ENCODE peak calls at places on chromosomes 6 and 20, in four cellular contexts. One of them, this sample, is unnamed.

GRCh38 chr6:141464490-141464889 is 668.2 kb upstream of the GJE1 start:
- DNase-seq in mesenchymal stem cell: peak
- DNase-seq in neuronal stem cell: no peak
- DNase-seq in H1: no peak
- DNase-seq in this sample: peak

GRCh38 chr6:36715469-36715868 is 17.8 kb downstream of the RAB44 start:
- DNase-seq in mesenchymal stem cell: no peak
- DNase-seq in neuronal stem cell: no peak
- DNase-seq in H1: no peak
- DNase-seq in this sample: no peak

GRCh38 chr20:9493818-9494217 is 20.6 kb upstream of the LAMP5 start:
- DNase-seq in mesenchymal stem cell: no peak
- DNase-seq in neuronal stem cell: no peak
- DNase-seq in H1: no peak
- DNase-seq in this sample: no peak

GRCh38 chr6:45610374-45610773 is 232.6 kb upstream of the SUPT3H start:
- DNase-seq in mesenchymal stem cell: no peak
- DNase-seq in neuronal stem cell: no peak
- DNase-seq in H1: no peak
- DNase-seq in this sample: no peak

GRCh38 chr20:8144282-8145245 is 12.5 kb downstream of the PLCB1 start:
- DNase-seq in mesenchymal stem cell: peak
- DNase-seq in neuronal stem cell: no peak
- DNase-seq in H1: no peak
- DNase-seq in this sample: no peak

GRCh38 chr20:37511605-37512275 is 9.3 kb upstream of the NNAT start:
- DNase-seq in mesenchymal stem cell: peak
- DNase-seq in neuronal stem cell: no peak
- DNase-seq in H1: no peak
- DNase-seq in this sample: no peak

GRCh38 chr6:113246186-113246585 is 611.0 kb upstream of the MARCKS start:
- DNase-seq in mesenchymal stem cell: peak
- DNase-seq in neuronal stem cell: no peak
- DNase-seq in H1: no peak
- DNase-seq in this sample: no peak

GRCh38 chr20:33733654-33734576 is 2.1 kb downstream of the ZNF341 start:
- DNase-seq in mesenchymal stem cell: peak
- DNase-seq in neuronal stem cell: no peak
- DNase-seq in H1: peak
- DNase-seq in this sample: peak

GRCh38 chr6:1393641-1394283 is 4.4 kb downstream of the FOXF2 start:
- DNase-seq in mesenchymal stem cell: no peak
- DNase-seq in neuronal stem cell: peak
- DNase-seq in H1: no peak
- DNase-seq in this sample: peak

GRCh38 chr20:32820698-32821378 is 1.1 kb downstream of the MAPRE1 start:
- DNase-seq in mesenchymal stem cell: no peak
- DNase-seq in neuronal stem cell: no peak
- DNase-seq in H1: no peak
- DNase-seq in this sample: peak

GRCh38 chr6:157270308-157270707 is 53.0 kb downstream of the TMEM242 start:
- DNase-seq in mesenchymal stem cell: no peak
- DNase-seq in neuronal stem cell: no peak
- DNase-seq in H1: no peak
- DNase-seq in this sample: no peak

GRCh38 chr20:39044501-39044900 is 82.4 kb downstream of the DHX35 start:
- DNase-seq in mesenchymal stem cell: no peak
- DNase-seq in neuronal stem cell: no peak
- DNase-seq in H1: no peak
- DNase-seq in this sample: no peak

GRCh38 chr6:82246370-82246769 is 1.2 kb downstream of the IBTK start:
- DNase-seq in mesenchymal stem cell: no peak
- DNase-seq in neuronal stem cell: no peak
- DNase-seq in H1: no peak
- DNase-seq in this sample: no peak

GRCh38 chr6:139028242-139028657 is 295 bp upstream of the ABRACL start:
- DNase-seq in mesenchymal stem cell: no peak
- DNase-seq in neuronal stem cell: no peak
- DNase-seq in H1: no peak
- DNase-seq in this sample: no peak

GRCh38 chr6:84549912-84550311 is 214.5 kb downstream of the TBX18 start:
- DNase-seq in mesenchymal stem cell: no peak
- DNase-seq in neuronal stem cell: no peak
- DNase-seq in H1: no peak
- DNase-seq in this sample: no peak

GRCh38 chr6:102766946-102767345 is 1373.4 kb downstream of the GRIK2 start:
- DNase-seq in mesenchymal stem cell: no peak
- DNase-seq in neuronal stem cell: no peak
- DNase-seq in H1: no peak
- DNase-seq in this sample: no peak

GRCh38 chr20:59095140-59095539 is 52.6 kb upstream of the PRELID3B start:
- DNase-seq in mesenchymal stem cell: no peak
- DNase-seq in neuronal stem cell: no peak
- DNase-seq in H1: no peak
- DNase-seq in this sample: no peak

GRCh38 chr6:13453771-13454251 is 33.6 kb downstream of the GFOD1 start:
- DNase-seq in mesenchymal stem cell: no peak
- DNase-seq in neuronal stem cell: no peak
- DNase-seq in H1: no peak
- DNase-seq in this sample: no peak

GRCh38 chr6:150247803-150248202 is 105.0 kb downstream of the PPP1R14C start:
- DNase-seq in mesenchymal stem cell: no peak
- DNase-seq in neuronal stem cell: no peak
- DNase-seq in H1: no peak
- DNase-seq in this sample: no peak

GRCh38 chr6:4100655-4101054 is 21.7 kb upstream of the FAM217A start:
- DNase-seq in mesenchymal stem cell: no peak
- DNase-seq in neuronal stem cell: no peak
- DNase-seq in H1: no peak
- DNase-seq in this sample: no peak

GRCh38 chr6:163579111-163579879 is 164.8 kb downstream of the QKI start:
- DNase-seq in mesenchymal stem cell: no peak
- DNase-seq in neuronal stem cell: no peak
- DNase-seq in H1: no peak
- DNase-seq in this sample: peak

GRCh38 chr6:35024601-35025054 is 116.5 kb downstream of the TCP11 start:
- DNase-seq in mesenchymal stem cell: peak
- DNase-seq in neuronal stem cell: peak
- DNase-seq in H1: no peak
- DNase-seq in this sample: peak

GRCh38 chr6:151692216-151692615 is 115.3 kb upstream of the ESR1 start:
- DNase-seq in mesenchymal stem cell: no peak
- DNase-seq in neuronal stem cell: no peak
- DNase-seq in H1: no peak
- DNase-seq in this sample: no peak

GRCh38 chr20:61387204-61387958 is 135.3 kb downstream of the CDH4 start:
- DNase-seq in mesenchymal stem cell: peak
- DNase-seq in neuronal stem cell: no peak
- DNase-seq in H1: peak
- DNase-seq in this sample: no peak

GRCh38 chr6:166152660-166153059 is 15.0 kb downstream of the TBXT start:
- DNase-seq in mesenchymal stem cell: no peak
- DNase-seq in neuronal stem cell: no peak
- DNase-seq in H1: no peak
- DNase-seq in this sample: no peak

GRCh38 chr6:124795879-124796838 is 166.1 kb upstream of the RNF217 start:
- DNase-seq in mesenchymal stem cell: peak
- DNase-seq in neuronal stem cell: peak
- DNase-seq in H1: peak
- DNase-seq in this sample: peak

GRCh38 chr6:160972111-160972510 is 19.5 kb upstream of the MAP3K4 start:
- DNase-seq in mesenchymal stem cell: peak
- DNase-seq in neuronal stem cell: no peak
- DNase-seq in H1: no peak
- DNase-seq in this sample: peak

GRCh38 chr20:57605045-57605444 is 15.2 kb downstream of the ZBP1 start:
- DNase-seq in mesenchymal stem cell: no peak
- DNase-seq in neuronal stem cell: no peak
- DNase-seq in H1: no peak
- DNase-seq in this sample: no peak

GRCh38 chr6:157233686-157234085 is 89.6 kb downstream of the TMEM242 start:
- DNase-seq in mesenchymal stem cell: no peak
- DNase-seq in neuronal stem cell: no peak
- DNase-seq in H1: no peak
- DNase-seq in this sample: no peak

GRCh38 chr6:155327326-155328073 is 13.2 kb upstream of the TFB1M start:
- DNase-seq in mesenchymal stem cell: peak
- DNase-seq in neuronal stem cell: peak
- DNase-seq in H1: peak
- DNase-seq in this sample: peak

GRCh38 chr6:155329460-155330132 is 15.3 kb upstream of the TFB1M start:
- DNase-seq in mesenchymal stem cell: no peak
- DNase-seq in neuronal stem cell: no peak
- DNase-seq in H1: no peak
- DNase-seq in this sample: no peak

GRCh38 chr6:155330133-155330734 is 15.9 kb upstream of the TFB1M start:
- DNase-seq in mesenchymal stem cell: no peak
- DNase-seq in neuronal stem cell: no peak
- DNase-seq in H1: no peak
- DNase-seq in this sample: no peak

GRCh38 chr6:155328539-155329459 is 14.5 kb upstream of the TFB1M start:
- DNase-seq in mesenchymal stem cell: no peak
- DNase-seq in neuronal stem cell: no peak
- DNase-seq in H1: no peak
- DNase-seq in this sample: no peak

GRCh38 chr6:155328074-155328538 is 13.8 kb upstream of the TFB1M start:
- DNase-seq in mesenchymal stem cell: no peak
- DNase-seq in neuronal stem cell: no peak
- DNase-seq in H1: no peak
- DNase-seq in this sample: no peak
- H2BK12ac ChIP-seq in mesenchymal stem cell: peak
- H2BK12ac ChIP-seq in neuronal stem cell: no peak
- H2BK12ac ChIP-seq in H1: no peak
- H2BK12ac ChIP-seq in this sample: no peak

DNA sequence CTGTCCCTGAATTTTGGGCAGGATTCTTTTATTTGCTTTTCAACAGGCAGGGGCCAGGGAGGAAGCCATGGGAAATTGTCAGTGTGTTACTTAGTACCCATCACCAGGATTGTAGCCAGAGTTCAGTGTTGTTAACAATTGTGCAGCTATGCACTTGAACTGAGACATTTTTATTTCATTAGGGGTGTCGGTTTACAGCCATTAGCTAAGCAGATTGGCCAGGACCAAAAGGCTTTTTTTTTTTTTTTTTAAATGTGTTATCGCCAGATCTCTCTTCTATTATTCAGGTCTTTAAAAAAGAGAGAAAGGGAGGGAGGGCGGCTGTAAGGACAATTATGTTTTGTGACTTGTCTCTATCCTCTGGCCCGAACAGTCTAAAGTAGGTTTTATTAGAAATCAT is 109.1 kb upstream of the EYA4 start:
- DNase-seq in mesenchymal stem cell: no peak
- DNase-seq in neuronal stem cell: no peak
- DNase-seq in H1: no peak
- DNase-seq in this sample: no peak
- H3K27ac ChIP-seq in mesenchymal stem cell: no peak
- H3K27ac ChIP-seq in neuronal stem cell: no peak
- H3K27ac ChIP-seq in H1: no peak
- H3K27ac ChIP-seq in this sample: peak

DNA sequence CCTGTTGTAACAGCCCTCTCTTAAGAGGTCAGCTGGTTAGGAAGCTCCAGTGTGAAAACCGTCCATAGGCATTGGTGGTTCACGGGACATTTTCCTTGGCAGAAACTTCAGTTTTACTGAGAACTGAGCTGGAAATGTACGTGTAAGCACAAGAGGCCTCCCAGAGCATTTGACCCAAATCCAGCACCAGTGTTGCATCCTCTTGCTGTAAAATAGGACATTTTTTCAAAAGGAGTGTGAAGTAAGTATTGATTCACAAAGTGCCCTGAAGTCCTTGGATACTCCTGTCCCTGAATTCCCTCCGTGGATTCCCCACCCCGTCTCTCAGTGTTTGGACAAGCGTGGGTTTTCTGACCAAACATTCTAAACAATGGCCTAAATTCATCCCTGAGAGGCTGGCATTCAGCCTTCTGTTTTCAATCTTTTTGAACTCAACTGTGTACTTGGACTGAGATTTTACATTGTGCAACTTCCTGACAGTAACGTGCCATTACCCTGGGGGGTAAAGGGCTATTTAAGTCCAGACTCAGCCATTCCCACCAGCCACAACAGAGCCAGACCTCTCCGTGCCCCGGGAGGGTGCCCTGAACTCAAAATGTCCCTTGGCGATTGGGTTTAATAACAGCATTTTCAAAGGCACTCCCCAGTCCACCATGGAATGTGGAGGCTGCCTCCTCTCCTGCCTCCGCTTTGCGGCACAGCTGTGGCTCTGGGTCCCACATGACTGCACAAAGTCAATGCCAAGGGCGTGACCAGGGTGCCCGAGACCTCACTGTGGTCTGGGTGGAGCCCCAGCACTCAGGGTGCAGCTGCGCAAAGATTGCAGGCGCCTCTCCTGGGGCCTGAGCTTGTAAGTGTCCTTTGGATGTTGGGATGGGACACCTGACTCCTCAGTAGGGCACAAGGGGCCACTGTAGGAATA is 92.7 kb upstream of the AFDN start:
- DNase-seq in mesenchymal stem cell: peak
- DNase-seq in neuronal stem cell: no peak
- DNase-seq in H1: no peak
- DNase-seq in this sample: no peak
- H3K4me3 ChIP-seq in mesenchymal stem cell: peak
- H3K4me3 ChIP-seq in neuronal stem cell: no peak
- H3K4me3 ChIP-seq in H1: no peak
- H3K4me3 ChIP-seq in this sample: no peak

DNA sequence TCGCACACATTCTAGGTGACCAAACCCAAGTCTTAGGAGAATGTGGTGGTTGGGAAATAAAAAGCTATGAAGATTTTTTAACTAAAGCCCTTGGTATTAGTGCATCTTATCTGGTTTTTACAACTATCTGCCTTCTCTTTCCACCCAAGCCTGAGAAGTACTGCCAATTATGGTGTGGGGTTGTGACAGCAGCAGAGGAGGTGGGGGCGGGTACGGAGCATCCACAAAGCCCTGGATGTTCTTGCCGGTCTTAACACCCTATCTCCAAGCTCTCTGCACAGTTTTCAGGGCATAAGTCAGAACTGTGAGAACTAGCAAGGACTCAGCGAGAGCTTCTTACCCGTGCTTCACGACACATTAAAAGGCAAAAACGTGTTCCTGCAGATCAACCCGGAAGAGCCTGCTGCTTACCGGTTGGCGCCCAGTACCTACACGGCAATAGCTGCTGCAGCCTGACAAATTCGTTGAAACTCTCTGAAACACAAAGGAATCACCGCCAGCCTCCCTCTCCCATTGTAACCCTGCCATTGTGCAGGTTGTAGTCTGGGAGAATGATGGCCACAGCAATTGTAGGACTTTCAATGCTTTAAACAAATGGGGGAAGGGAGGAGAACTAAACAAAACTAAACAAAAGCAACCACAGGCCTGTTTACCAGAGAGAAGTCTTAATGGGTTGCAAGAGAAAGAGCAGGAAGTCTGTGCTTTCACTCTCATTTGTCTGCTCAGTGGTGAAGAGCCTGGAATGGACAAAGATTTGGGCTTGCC is 461.1 kb upstream of the JARID2 start:
- DNase-seq in mesenchymal stem cell: peak
- DNase-seq in neuronal stem cell: peak
- DNase-seq in H1: peak
- DNase-seq in this sample: peak
- H2BK12ac ChIP-seq in mesenchymal stem cell: peak
- H2BK12ac ChIP-seq in neuronal stem cell: no peak
- H2BK12ac ChIP-seq in H1: peak
- H2BK12ac ChIP-seq in this sample: peak

This sample was measured in trophoblast cell.